ENCODE peak calls at places on chromosomes 16 and 17, in eight cellular contexts. Y, B, V, K, P, R, N and J are unnamed samples.

GRCh38 chr17:15663176-15663575 is 20.9 kb downstream of the TRIM16 start:
- DNase-seq in Y (no peak), B (no peak), V (no peak), K (no peak), P (no peak), R (no peak), N (no peak), J (no peak)

GRCh38 chr17:75077072-75077489 is 10.7 kb upstream of the SLC16A5 start:
- DNase-seq in Y (no peak), B (no peak), V (no peak), K (no peak), P (no peak), R (peak), N (no peak), J (no peak)

GRCh38 chr16:46830417-46830901 is 521 bp downstream of the C16orf87 start:
- DNase-seq in Y (peak), B (peak), V (no peak), K (no peak), P (no peak), R (peak), N (no peak), J (no peak)

GRCh38 chr16:70162041-70162451 is 11.5 kb upstream of the CLEC18C start:
- DNase-seq in Y (no peak), B (no peak), V (peak), K (no peak), P (peak), R (no peak), N (no peak), J (peak)

GRCh38 chr16:65123846-65124513 is 2.1 kb upstream of the CDH11 start:
- DNase-seq in Y (no peak), B (no peak), V (no peak), K (no peak), P (no peak), R (no peak), N (peak), J (no peak)

GRCh38 chr16:49596119-49596518 is 222.5 kb downstream of the C16orf78 start:
- DNase-seq in Y (no peak), B (no peak), V (no peak), K (no peak), P (no peak), R (no peak), N (no peak), J (peak)

GRCh38 chr17:77089118-77089477 is 51.7 kb upstream of the SEC14L1 start:
- DNase-seq in Y (peak), B (no peak), V (no peak), K (no peak), P (no peak), R (no peak), N (no peak), J (no peak)

GRCh38 chr16:49453001-49453400 is 79.4 kb downstream of the C16orf78 start:
- DNase-seq in Y (no peak), B (no peak), V (no peak), K (no peak), P (no peak), R (no peak), N (no peak), J (no peak)

GRCh38 chr17:49514374-49514738 is 19.3 kb downstream of the NGFR start:
- DNase-seq in Y (no peak), B (no peak), V (no peak), K (no peak), P (no peak), R (no peak), N (no peak), J (peak)

GRCh38 chr17:18129041-18129502 is 20.5 kb downstream of the MYO15A start:
- DNase-seq in Y (peak), B (peak), V (peak), K (no peak), P (no peak), R (no peak), N (no peak), J (no peak)

GRCh38 chr17:41519501-41520224 is 973 bp upstream of the KRT15 start:
- DNase-seq in Y (peak), B (no peak), V (peak), K (no peak), P (no peak), R (peak), N (no peak), J (no peak)

GRCh38 chr16:19595043-19595767 is 39.7 kb downstream of the VPS35L start:
- DNase-seq in Y (peak), B (no peak), V (peak), K (no peak), P (no peak), R (no peak), N (no peak), J (no peak)

GRCh38 chr16:27237229-27238015 is 31.1 kb downstream of the NSMCE1 start:
- DNase-seq in Y (no peak), B (peak), V (no peak), K (no peak), P (no peak), R (no peak), N (peak), J (peak)

GRCh38 chr17:57422574-57423164 is 166.3 kb downstream of the MSI2 start:
- DNase-seq in Y (no peak), B (no peak), V (no peak), K (peak), P (peak), R (no peak), N (no peak), J (no peak)

GRCh38 chr16:53091508-53092211 is 36.9 kb downstream of the CHD9 start:
- DNase-seq in Y (no peak), B (peak), V (peak), K (no peak), P (no peak), R (peak), N (peak), J (peak)

GRCh38 chr17:71176315-71176714 is 944.5 kb upstream of the SOX9 start:
- DNase-seq in Y (no peak), B (no peak), V (no peak), K (no peak), P (no peak), R (no peak), N (no peak), J (no peak)

GRCh38 chr16:70522216-70523000 is 946 bp downstream of the COG4 start:
- DNase-seq in Y (no peak), B (no peak), V (no peak), K (no peak), P (no peak), R (no peak), N (no peak), J (no peak)

GRCh38 chr17:44757918-44758413 is 822 bp upstream of the ADAM11 start:
- DNase-seq in Y (no peak), B (no peak), V (no peak), K (no peak), P (no peak), R (no peak), N (no peak), J (no peak)

GRCh38 chr16:84985079-84986065 is 26.0 kb downstream of the ZDHHC7 start:
- DNase-seq in Y (peak), B (peak), V (no peak), K (no peak), P (no peak), R (no peak), N (no peak), J (no peak)

GRCh38 chr17:56976941-56977570 is 875 bp upstream of the SCPEP1 start:
- DNase-seq in Y (no peak), B (no peak), V (no peak), K (no peak), P (no peak), R (no peak), N (no peak), J (no peak)

GRCh38 chr17:6470751-6471521 is 26.7 kb downstream of the PIMREG start:
- DNase-seq in Y (no peak), B (no peak), V (no peak), K (no peak), P (no peak), R (no peak), N (no peak), J (no peak)

GRCh38 chr16:46629331-46629843 is 8.2 kb upstream of the SHCBP1 start:
- DNase-seq in Y (peak), B (no peak), V (no peak), K (no peak), P (no peak), R (no peak), N (no peak), J (no peak)

DNA sequence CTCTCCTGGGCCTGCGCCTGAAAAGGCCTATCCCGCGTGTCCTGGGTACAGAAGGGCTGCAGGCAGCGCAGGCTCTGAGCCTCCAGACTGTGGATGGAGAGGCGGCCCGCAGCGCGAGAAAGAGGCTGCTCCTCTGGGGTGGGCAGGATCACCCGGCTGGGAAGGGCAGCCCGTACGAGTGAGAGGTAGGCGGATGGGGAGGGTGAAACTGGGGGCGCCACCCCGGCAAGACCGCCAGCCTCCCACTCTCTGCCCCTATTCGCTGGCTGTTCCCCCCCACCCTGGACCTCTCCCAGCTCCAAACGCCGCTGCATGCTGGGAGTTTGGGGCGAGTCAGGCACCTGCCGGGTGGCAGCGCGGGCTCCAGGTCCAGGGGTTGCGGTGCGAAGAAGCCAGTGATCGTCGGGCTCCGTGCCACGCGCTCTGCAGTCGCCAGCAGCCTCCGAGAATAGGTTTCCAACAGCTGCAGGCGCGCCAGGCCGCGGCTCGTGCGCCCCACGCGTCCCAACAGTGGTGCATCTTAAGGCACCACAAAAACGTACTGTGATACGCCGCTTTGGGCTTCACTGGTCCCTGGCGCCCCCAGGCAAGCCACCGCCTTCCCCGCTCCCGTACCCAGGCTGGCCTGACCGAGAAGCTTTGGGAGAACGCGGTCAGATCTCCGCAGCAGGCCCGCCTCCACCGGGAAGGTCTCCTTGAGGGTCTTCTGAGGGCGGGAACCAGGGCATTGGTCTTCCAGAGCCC is 1.1 kb downstream of the NOXO1 start:
- DNase-seq in Y (no peak), B (no peak), V (no peak), K (no peak), P (no peak), R (no peak), N (no peak), J (no peak)
- H3K27ac ChIP-seq in Y (peak), B (peak), V (no peak), K (no peak), P (no peak), R (peak), N (no peak), J (no peak)

GRCh38 chr16:87421369-87421912 is 29.3 kb downstream of the MAP1LC3B start:
- DNase-seq in Y (no peak), B (no peak), V (no peak), K (no peak), P (no peak), R (no peak), N (no peak), J (no peak)

GRCh38 chr16:87418644-87419043 is 26.5 kb downstream of the MAP1LC3B start:
- DNase-seq in Y (no peak), B (no peak), V (no peak), K (no peak), P (no peak), R (no peak), N (no peak), J (no peak)

GRCh38 chr16:87422106-87422505 is 30.0 kb downstream of the MAP1LC3B start:
- DNase-seq in Y (no peak), B (no peak), V (no peak), K (no peak), P (no peak), R (no peak), N (peak), J (no peak)

GRCh38 chr16:87419971-87420370 is 27.8 kb downstream of the MAP1LC3B start:
- DNase-seq in Y (no peak), B (no peak), V (no peak), K (no peak), P (no peak), R (no peak), N (peak), J (no peak)

GRCh38 chr16:87420401-87421368 is 28.5 kb downstream of the MAP1LC3B start:
- DNase-seq in Y (no peak), B (no peak), V (no peak), K (no peak), P (no peak), R (no peak), N (peak), J (no peak)
- TF ChIP-seq CTCF in Y (peak), B (no peak), V (no peak), K (no peak), P (no peak), R (no peak), N (no peak), J (no peak)

GRCh38 chr16:4692460-4693295 is 684 bp upstream of the NUDT16L1 start:
- DNase-seq in Y (no peak), B (no peak), V (peak), K (no peak), P (no peak), R (no peak), N (peak), J (no peak)
- H3K4me3 ChIP-seq in Y (peak), B (peak), V (peak), K (peak), P (peak), R (peak), N (peak), J (peak)

GRCh38 chr17:9020824-9021157 is 519 bp upstream of the NTN1 start:
- DNase-seq in Y (no peak), B (no peak), V (no peak), K (no peak), P (no peak), R (no peak), N (peak), J (no peak)
- H3K27ac ChIP-seq in Y (no peak), B (no peak), V (peak), K (peak), P (no peak), R (peak), N (peak), J (no peak)

GRCh38 chr17:29251969-29252866 is 5.6 kb downstream of the CRYBA1 start:
- DNase-seq in Y (no peak), B (no peak), V (no peak), K (no peak), P (no peak), R (no peak), N (no peak), J (no peak)
- TF ChIP-seq CTCF in Y (peak), B (peak), V (no peak), K (peak), P (peak), R (peak), N (peak), J (no peak)

GRCh38 chr16:72219282-72219681 is 47.3 kb upstream of the PMFBP1 start:
- DNase-seq in Y (no peak), B (no peak), V (no peak), K (no peak), P (no peak), R (no peak), N (no peak), J (no peak)

GRCh38 chr16:72221216-72221995 is 49.5 kb upstream of the PMFBP1 start:
- DNase-seq in Y (no peak), B (no peak), V (no peak), K (no peak), P (no peak), R (no peak), N (no peak), J (no peak)

GRCh38 chr16:72228014-72228413 is 56.1 kb upstream of the PMFBP1 start:
- DNase-seq in Y (no peak), B (no peak), V (no peak), K (no peak), P (no peak), R (no peak), N (no peak), J (no peak)

GRCh38 chr16:72224260-72224768 is 52.4 kb upstream of the PMFBP1 start:
- DNase-seq in Y (no peak), B (no peak), V (no peak), K (no peak), P (no peak), R (peak), N (no peak), J (no peak)

GRCh38 chr16:72222503-72222902 is 50.5 kb upstream of the PMFBP1 start:
- DNase-seq in Y (no peak), B (no peak), V (no peak), K (no peak), P (no peak), R (no peak), N (no peak), J (no peak)
- H3K4me3 ChIP-seq in Y (no peak), B (no peak), V (no peak), K (no peak), P (no peak), R (no peak), N (no peak), J (no peak)

DNA sequence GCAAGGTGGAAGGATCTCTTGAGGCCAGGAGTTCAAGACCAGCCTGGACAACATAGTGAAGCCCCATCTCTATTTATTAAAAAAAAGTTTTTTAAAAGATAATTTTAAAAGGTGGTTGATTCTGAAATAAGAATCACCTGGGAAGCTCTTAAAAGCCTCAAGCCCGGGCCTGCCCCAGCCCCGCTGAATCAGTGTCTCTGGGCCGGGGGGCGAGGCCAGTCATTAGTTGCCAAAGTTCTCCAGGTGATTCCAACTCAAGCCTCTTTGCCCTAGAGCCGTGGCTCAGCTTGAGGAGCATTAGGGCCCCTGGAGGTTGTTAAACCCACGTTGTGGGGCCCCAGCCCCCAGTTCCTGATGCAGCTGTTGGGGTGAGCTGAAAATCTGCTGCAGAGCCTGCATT is 24.6 kb downstream of the JPH3 start:
- DNase-seq in Y (no peak), B (no peak), V (no peak), K (no peak), P (no peak), R (no peak), N (no peak), J (no peak)
- H3K27ac ChIP-seq in Y (no peak), B (no peak), V (no peak), K (no peak), P (no peak), R (no peak), N (no peak), J (no peak)